ENCODE peak calls at places on chromosomes 16 and 17, in four cellular contexts. F is CD4-positive, alpha-beta T cell; K is CD8-positive, alpha-beta memory T cell; S is right lobe of liver. I is an unnamed sample.

GRCh38 chr16:11429113-11429512 is 83.9 kb downstream of the RMI2 start:
- DNase-seq in S (no peak), F (no peak), K (no peak), I (no peak)

GRCh38 chr16:89409161-89409711 is 81.1 kb downstream of the ANKRD11 start:
- DNase-seq in F (peak), K (peak), S (no peak), I (no peak)

GRCh38 chr17:11330871-11331270 is 89.9 kb downstream of the SHISA6 start:
- DNase-seq in K (no peak), F (no peak), S (no peak), I (no peak)

GRCh38 chr16:27428035-27428785 is 26.2 kb downstream of the IL21R start:
- DNase-seq in S (no peak), K (no peak), F (no peak), I (no peak)

GRCh38 chr17:77323413-77324171 is 182.8 kb downstream of the SEC14L1 start:
- DNase-seq in S (peak), K (no peak), F (no peak), I (peak)

GRCh38 chr17:2380225-2380922 is 20.5 kb downstream of the MNT start:
- DNase-seq in K (no peak), S (no peak), F (no peak), I (no peak)

GRCh38 chr17:42118545-42118944 is 2.6 kb downstream of the KAT2A start:
- DNase-seq in F (peak), K (no peak), S (no peak), I (no peak)

GRCh38 chr17:3582921-3583320 is 25.3 kb upstream of the TRPV3 start:
- DNase-seq in K (no peak), S (no peak), F (no peak), I (no peak)

GRCh38 chr17:40553694-40554534 is 11.4 kb downstream of the CCR7 start:
- DNase-seq in S (no peak), F (peak), K (no peak), I (peak)

GRCh38 chr17:35731239-35731931 is at the start of gene RASL10B:
- DNase-seq in F (peak), S (no peak), K (peak), I (no peak)

GRCh38 chr17:42365136-42365535 is 23.1 kb downstream of the STAT3 start:
- DNase-seq in F (no peak), S (no peak), K (no peak), I (no peak)

GRCh38 chr17:33381201-33381600 is 88.1 kb upstream of the ASIC2 start:
- DNase-seq in S (no peak), F (no peak), K (no peak), I (no peak)

GRCh38 chr17:21301593-21302550 is 17.4 kb downstream of the MAP2K3 start:
- DNase-seq in F (no peak), K (no peak), S (no peak), I (peak)

GRCh38 chr17:33002245-33002644 is 10.6 kb downstream of the SPACA3 start:
- DNase-seq in F (no peak), K (no peak), S (no peak), I (no peak)

GRCh38 chr16:85989863-85990643 is 91.1 kb downstream of the IRF8 start:
- DNase-seq in K (no peak), S (no peak), F (no peak), I (no peak)

GRCh38 chr16:11229432-11229831 is 26.6 kb downstream of the SOCS1 start:
- DNase-seq in K (no peak), F (no peak), S (no peak), I (no peak)

GRCh38 chr16:56257260-56257659 is 66.0 kb downstream of the GNAO1 start:
- DNase-seq in K (no peak), F (no peak), S (no peak), I (no peak)

GRCh38 chr16:88354229-88355092 is 28.3 kb upstream of the ZNF469 start:
- DNase-seq in S (peak), F (no peak), K (no peak), I (peak)

GRCh38 chr17:41340934-41341861 is 9.4 kb downstream of the KRT33A start:
- DNase-seq in K (peak), F (peak), S (no peak), I (no peak)

GRCh38 chr16:1527836-1528811 is 5.3 kb upstream of the TMEM204 start:
- DNase-seq in K (no peak), F (no peak), S (peak), I (no peak)

GRCh38 chr16:67654069-67654911 is 5.8 kb downstream of the ACD start:
- DNase-seq in F (no peak), S (no peak), K (no peak), I (no peak)

GRCh38 chr17:57953219-57953618 is 2.0 kb downstream of the CUEDC1 start:
- DNase-seq in F (no peak), S (no peak), K (no peak), I (no peak)

GRCh38 chr17:10875984-10876555 is 38.2 kb upstream of the PIRT start:
- DNase-seq in F (no peak), K (no peak), S (peak), I (no peak)

GRCh38 chr17:71615820-71616219 is 505.0 kb upstream of the SOX9 start:
- DNase-seq in F (no peak), S (no peak), K (no peak), I (no peak)

GRCh38 chr16:73042807-73043206 is 5.1 kb downstream of the ZFHX3 start:
- DNase-seq in K (no peak), F (no peak), S (no peak), I (no peak)

GRCh38 chr17:2856727-2857126 is 60.5 kb downstream of the RAP1GAP2 start:
- DNase-seq in S (no peak), F (no peak), K (no peak), I (no peak)

GRCh38 chr16:73025111-73025505 is 22.8 kb downstream of the ZFHX3 start:
- DNase-seq in K (no peak), F (no peak), S (no peak), I (no peak)

GRCh38 chr17:31309525-31309924 is 4.3 kb downstream of the EVI2B start:
- DNase-seq in K (no peak), F (no peak), S (no peak), I (no peak)

GRCh38 chr16:71367243-71367976 is 8.9 kb downstream of the CALB2 start:
- DNase-seq in F (no peak), S (peak), K (no peak), I (no peak)

GRCh38 chr17:55144518-55144917 is 120.2 kb upstream of the HLF start:
- DNase-seq in S (no peak), F (no peak), K (no peak), I (no peak)

GRCh38 chr17:83199500-83200201 is 120.2 kb downstream of the METRNL start:
- DNase-seq in K (peak), S (peak), F (no peak), I (peak)

GRCh38 chr17:4156750-4157381 is 13.9 kb downstream of the CYB5D2 start:
- DNase-seq in K (no peak), F (no peak), S (no peak), I (no peak)

GRCh38 chr16:27179500-27180072 is 23.7 kb upstream of the KDM8 start:
- DNase-seq in S (peak), K (peak), F (peak), I (no peak)

GRCh38 chr16:77359065-77359502 is 75.8 kb downstream of the ADAMTS18 start:
- DNase-seq in F (no peak), K (no peak), S (no peak), I (no peak)

GRCh38 chr17:50708050-50709000 is 611 bp upstream of the ANKRD40 start:
- DNase-seq in S (no peak), F (no peak), K (no peak), I (no peak)

GRCh38 chr16:1614226-1615102 is 2.3 kb downstream of the CRAMP1 start:
- DNase-seq in S (peak), F (no peak), K (no peak), I (no peak)

GRCh38 chr16:81265658-81266451 is 27.4 kb downstream of the BCO1 start:
- DNase-seq in F (no peak), S (peak), K (no peak), I (no peak)

GRCh38 chr17:68298601-68299000 is 7.3 kb downstream of the ARSG start:
- DNase-seq in F (no peak), S (no peak), K (no peak), I (no peak)

GRCh38 chr17:74752415-74752814 is 4.0 kb downstream of the NHERF1 start:
- DNase-seq in F (no peak), S (no peak), K (no peak), I (no peak)
- H3K27ac ChIP-seq in F (peak), S (peak), K (peak), I (no peak)

DNA sequence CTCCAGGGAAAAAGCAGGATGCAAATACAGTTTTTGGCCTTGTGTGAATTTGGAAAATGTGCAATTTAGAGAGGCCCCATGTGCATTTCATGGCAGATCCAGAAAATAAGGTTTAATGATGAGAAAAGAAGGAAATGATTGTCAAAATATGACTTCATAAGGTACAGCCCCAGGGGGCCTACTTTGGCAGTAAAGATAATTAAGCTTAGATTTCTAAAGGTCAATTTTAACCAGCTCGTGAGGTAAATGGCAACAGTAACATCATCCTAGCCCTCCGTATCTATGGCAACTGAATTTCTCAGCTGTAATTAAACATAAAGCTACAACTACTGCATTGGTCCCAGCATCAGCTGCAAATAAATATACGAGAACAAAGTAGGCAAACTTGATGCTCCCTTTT is 30.0 kb upstream of the PRSS54 start:
- DNase-seq in S (no peak), K (no peak), F (no peak), I (no peak)
- H3K27ac ChIP-seq in S (no peak), K (no peak), F (no peak), I (no peak)

GRCh38 chr17:49219987-49220386 is 9.5 kb downstream of the ABI3 start:
- DNase-seq in S (peak), F (no peak), K (no peak), I (no peak)
- H3K27ac ChIP-seq in S (no peak), F (no peak), K (no peak), I (no peak)

DNA sequence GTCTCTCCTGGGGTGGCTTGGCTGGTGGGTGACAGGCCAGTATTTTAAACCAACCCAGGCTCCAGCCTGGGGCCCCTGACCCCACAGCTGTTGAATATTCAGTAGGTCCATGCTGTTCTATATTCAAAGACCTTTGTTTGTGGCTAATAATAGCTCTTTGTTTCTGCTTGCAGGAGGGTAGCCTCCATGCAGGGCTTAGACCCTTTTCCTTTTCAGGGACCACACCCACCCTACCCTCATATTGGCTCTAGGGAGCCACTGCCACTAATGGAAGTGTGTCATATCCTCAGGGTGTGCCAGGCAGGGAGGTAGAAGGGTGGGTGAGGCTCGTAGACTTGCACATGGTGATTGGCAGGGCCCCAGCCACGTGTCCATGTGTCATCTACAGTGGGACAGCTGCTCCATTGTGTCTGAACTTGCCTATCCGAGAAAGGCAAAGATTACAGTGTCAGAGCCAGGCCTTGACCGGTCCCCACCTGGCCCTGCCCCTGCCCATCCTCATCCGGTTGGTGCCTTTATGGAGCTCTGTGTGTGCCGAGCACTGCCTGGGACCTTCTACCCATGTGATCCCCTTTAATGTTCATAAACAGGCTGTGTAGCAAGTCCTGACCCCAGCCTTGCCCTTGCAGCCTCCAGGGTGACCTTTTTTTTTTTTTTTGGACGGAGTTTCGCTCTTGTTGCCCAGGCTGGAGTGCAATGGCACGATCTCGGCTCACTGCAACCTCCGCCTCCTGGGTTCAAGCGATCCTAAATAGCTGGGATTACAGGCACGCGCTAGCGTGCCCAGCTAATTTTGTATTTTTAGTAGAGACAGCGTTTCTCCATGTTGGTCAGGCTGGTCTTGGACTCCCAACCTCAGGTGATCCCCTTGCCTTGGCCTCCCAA is 22.1 kb downstream of the TMC7 start:
- DNase-seq in S (no peak), K (no peak), F (no peak), I (peak)
- H3K27ac ChIP-seq in S (no peak), K (no peak), F (no peak), I (peak)

GRCh38 chr16:15482068-15482747 is 47.8 kb downstream of the BMERB1 start:
- DNase-seq in S (peak), K (no peak), F (no peak), I (peak)
- H3K27ac ChIP-seq in S (peak), K (no peak), F (no peak), I (peak)

DNA sequence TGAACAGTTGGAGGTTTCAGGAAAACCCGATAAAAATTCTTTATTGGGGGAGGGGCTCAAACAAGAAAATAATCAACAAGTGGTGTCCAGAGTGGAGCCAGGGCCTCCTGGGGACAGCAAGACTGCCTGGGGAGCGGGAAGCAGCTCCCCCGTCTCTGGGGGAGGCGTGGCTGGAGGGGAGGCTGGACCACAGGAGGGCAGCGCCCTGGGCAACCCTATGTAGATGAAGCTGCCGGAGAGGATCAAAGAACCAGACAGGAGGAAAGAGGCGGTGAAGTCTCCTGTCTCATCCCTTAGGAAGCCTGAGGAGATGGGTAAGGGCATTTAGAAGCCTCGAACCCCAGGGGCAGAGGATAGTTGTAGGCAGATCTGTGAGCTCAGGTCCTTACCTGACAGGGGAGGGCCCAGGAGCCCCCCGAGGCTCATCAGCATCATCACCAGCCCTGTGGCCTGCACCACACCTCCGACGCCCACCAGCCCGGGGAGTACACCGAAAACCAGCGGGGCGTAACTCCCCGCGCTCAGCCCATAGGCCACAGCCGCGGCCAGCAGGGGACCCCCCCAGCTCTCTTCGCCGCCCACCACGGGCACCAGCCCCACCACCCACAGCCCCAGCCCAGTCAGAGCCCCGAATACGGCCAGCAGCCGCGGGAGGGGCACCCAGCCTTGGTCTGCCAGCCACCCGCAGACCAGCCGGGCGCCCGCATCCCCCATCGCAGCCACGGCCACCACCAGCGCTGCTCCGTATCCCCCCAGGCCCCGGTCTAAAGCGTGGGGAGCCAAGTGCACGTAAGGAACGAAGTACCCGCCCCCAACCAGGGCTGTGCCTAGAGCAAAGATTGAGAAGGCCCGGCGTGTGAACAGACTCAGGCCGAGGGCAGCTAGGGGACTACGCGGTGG is 2.0 kb downstream of the SLC16A11 start:
- DNase-seq in K (peak), F (no peak), S (peak), I (no peak)
- H3K27ac ChIP-seq in K (no peak), F (peak), S (peak), I (no peak)

GRCh38 chr17:19016881-19017280 is 12.3 kb upstream of the FAM83G start:
- DNase-seq in S (peak), K (no peak), F (no peak), I (peak)

GRCh38 chr17:19014628-19015215 is 10.2 kb upstream of the FAM83G start:
- DNase-seq in K (no peak), S (no peak), F (no peak), I (no peak)

GRCh38 chr17:19015428-19015827 is 10.9 kb upstream of the FAM83G start:
- DNase-seq in F (no peak), K (no peak), S (no peak), I (no peak)

GRCh38 chr17:19017401-19017800 is 12.8 kb upstream of the FAM83G start:
- DNase-seq in F (no peak), K (no peak), S (peak), I (peak)

GRCh38 chr17:19016297-19016696 is 11.7 kb upstream of the FAM83G start:
- DNase-seq in F (no peak), K (no peak), S (peak), I (peak)
- H3K27ac ChIP-seq in F (no peak), K (no peak), S (no peak), I (no peak)

GRCh38 chr16:46688101-46688656 is 799 bp downstream of the VPS35 start:
- DNase-seq in K (no peak), S (peak), F (no peak), I (no peak)

GRCh38 chr16:46686815-46687473 is 2.0 kb downstream of the VPS35 start:
- DNase-seq in K (no peak), F (no peak), S (no peak), I (no peak)

GRCh38 chr16:46689492-46690280 is at the start of gene ORC6:
- DNase-seq in F (peak), K (peak), S (peak), I (peak)

GRCh38 chr16:46688657-46689491 is at the start of gene VPS35:
- DNase-seq in S (peak), K (peak), F (peak), I (peak)

DNA sequence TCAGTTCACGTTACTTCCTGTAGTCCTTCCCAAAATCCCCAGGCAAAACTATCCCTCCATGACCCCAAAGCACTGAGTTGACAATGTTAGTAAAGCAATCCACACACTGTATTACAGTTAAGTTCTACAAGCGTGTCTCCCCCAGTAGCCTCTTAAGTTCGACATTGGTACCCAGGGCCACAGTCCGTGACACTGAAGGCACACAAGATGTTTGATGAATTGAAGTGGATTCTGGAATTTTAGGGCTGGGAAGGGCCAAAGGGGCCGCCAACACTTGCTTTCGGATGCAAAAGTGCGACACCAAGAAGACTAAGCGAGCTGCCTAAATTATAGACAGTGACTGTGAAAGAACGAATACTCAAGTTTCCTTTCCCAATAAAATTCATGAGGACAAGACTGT is 1.5 kb downstream of the VPS35 start:
- DNase-seq in F (no peak), K (no peak), S (no peak), I (no peak)
- H3K27ac ChIP-seq in F (no peak), K (no peak), S (no peak), I (peak)

I was measured in RWPE2.